ENCODE peak calls at places on chromosomes 11 and 22, in ten cellular contexts. One of them, this sample, is unnamed.

GRCh38 chr11:35614949-35615569 is 3.2 kb upstream of the FJX1 start:
- DNase-seq in fibroblast of villous mesenchyme: no peak
- DNase-seq in A549: no peak
- DNase-seq in AG09309: no peak
- DNase-seq in coronary artery: no peak
- DNase-seq in choroid plexus epithelial cell: no peak
- DNase-seq in heart left ventricle: no peak
- DNase-seq in lung: no peak
- DNase-seq in GM06990: no peak
- DNase-seq in left ventricle myocardium inferior: no peak
- DNase-seq in this sample: no peak

GRCh38 chr22:29268511-29269229 is 602 bp downstream of the EWSR1 start:
- DNase-seq in lung: peak
- DNase-seq in choroid plexus epithelial cell: peak
- DNase-seq in left ventricle myocardium inferior: peak
- DNase-seq in A549: no peak
- DNase-seq in AG09309: no peak
- DNase-seq in GM06990: peak
- DNase-seq in fibroblast of villous mesenchyme: peak
- DNase-seq in coronary artery: no peak
- DNase-seq in heart left ventricle: peak
- DNase-seq in this sample: no peak

GRCh38 chr11:8068605-8069221 is 12.3 kb upstream of the TUB start:
- DNase-seq in lung: no peak
- DNase-seq in choroid plexus epithelial cell: peak
- DNase-seq in fibroblast of villous mesenchyme: peak
- DNase-seq in A549: peak
- DNase-seq in coronary artery: peak
- DNase-seq in GM06990: no peak
- DNase-seq in left ventricle myocardium inferior: peak
- DNase-seq in AG09309: no peak
- DNase-seq in heart left ventricle: peak
- DNase-seq in this sample: peak

GRCh38 chr11:78061088-78061920 is 2.4 kb upstream of the THRSP start:
- DNase-seq in left ventricle myocardium inferior: peak
- DNase-seq in GM06990: no peak
- DNase-seq in heart left ventricle: peak
- DNase-seq in AG09309: no peak
- DNase-seq in coronary artery: no peak
- DNase-seq in lung: no peak
- DNase-seq in A549: no peak
- DNase-seq in choroid plexus epithelial cell: no peak
- DNase-seq in fibroblast of villous mesenchyme: no peak
- DNase-seq in this sample: no peak

GRCh38 chr22:22738959-22739585 is 94.7 kb downstream of the GGTLC2 start:
- DNase-seq in coronary artery: no peak
- DNase-seq in lung: no peak
- DNase-seq in A549: no peak
- DNase-seq in choroid plexus epithelial cell: no peak
- DNase-seq in left ventricle myocardium inferior: no peak
- DNase-seq in fibroblast of villous mesenchyme: no peak
- DNase-seq in GM06990: no peak
- DNase-seq in AG09309: no peak
- DNase-seq in heart left ventricle: no peak
- DNase-seq in this sample: no peak

GRCh38 chr11:71153005-71153395 is 99.4 kb downstream of the SHANK2 start:
- DNase-seq in choroid plexus epithelial cell: peak
- DNase-seq in heart left ventricle: no peak
- DNase-seq in left ventricle myocardium inferior: no peak
- DNase-seq in AG09309: no peak
- DNase-seq in coronary artery: peak
- DNase-seq in A549: peak
- DNase-seq in GM06990: no peak
- DNase-seq in lung: no peak
- DNase-seq in fibroblast of villous mesenchyme: peak
- DNase-seq in this sample: no peak

GRCh38 chr11:7564803-7565202 is 51.0 kb downstream of the PPFIBP2 start:
- DNase-seq in choroid plexus epithelial cell: no peak
- DNase-seq in lung: no peak
- DNase-seq in left ventricle myocardium inferior: no peak
- DNase-seq in AG09309: no peak
- DNase-seq in GM06990: no peak
- DNase-seq in A549: no peak
- DNase-seq in heart left ventricle: no peak
- DNase-seq in coronary artery: no peak
- DNase-seq in fibroblast of villous mesenchyme: no peak
- DNase-seq in this sample: no peak

GRCh38 chr22:29717789-29718188 is 2.0 kb upstream of the CABP7 start:
- DNase-seq in left ventricle myocardium inferior: no peak
- DNase-seq in A549: no peak
- DNase-seq in choroid plexus epithelial cell: no peak
- DNase-seq in fibroblast of villous mesenchyme: no peak
- DNase-seq in heart left ventricle: no peak
- DNase-seq in lung: no peak
- DNase-seq in coronary artery: no peak
- DNase-seq in AG09309: no peak
- DNase-seq in GM06990: no peak
- DNase-seq in this sample: no peak

GRCh38 chr22:23216331-23217170 is 36.2 kb downstream of the BCR start:
- DNase-seq in AG09309: no peak
- DNase-seq in choroid plexus epithelial cell: no peak
- DNase-seq in lung: no peak
- DNase-seq in A549: no peak
- DNase-seq in coronary artery: no peak
- DNase-seq in fibroblast of villous mesenchyme: no peak
- DNase-seq in GM06990: no peak
- DNase-seq in heart left ventricle: no peak
- DNase-seq in left ventricle myocardium inferior: no peak
- DNase-seq in this sample: no peak

GRCh38 chr11:43948341-43949185 is 6.1 kb downstream of the C11orf96 start:
- DNase-seq in coronary artery: no peak
- DNase-seq in heart left ventricle: no peak
- DNase-seq in left ventricle myocardium inferior: no peak
- DNase-seq in GM06990: no peak
- DNase-seq in fibroblast of villous mesenchyme: no peak
- DNase-seq in AG09309: no peak
- DNase-seq in lung: no peak
- DNase-seq in choroid plexus epithelial cell: no peak
- DNase-seq in A549: no peak
- DNase-seq in this sample: no peak

GRCh38 chr11:120781486-120782120 is 242.3 kb upstream of the TBCEL start:
- DNase-seq in A549: no peak
- DNase-seq in AG09309: no peak
- DNase-seq in GM06990: no peak
- DNase-seq in choroid plexus epithelial cell: no peak
- DNase-seq in heart left ventricle: no peak
- DNase-seq in lung: no peak
- DNase-seq in coronary artery: no peak
- DNase-seq in fibroblast of villous mesenchyme: no peak
- DNase-seq in left ventricle myocardium inferior: no peak
- DNase-seq in this sample: no peak

GRCh38 chr11:122556605-122557004 is 98.9 kb upstream of the UBASH3B start:
- DNase-seq in A549: no peak
- DNase-seq in left ventricle myocardium inferior: no peak
- DNase-seq in choroid plexus epithelial cell: peak
- DNase-seq in fibroblast of villous mesenchyme: no peak
- DNase-seq in coronary artery: no peak
- DNase-seq in heart left ventricle: no peak
- DNase-seq in lung: no peak
- DNase-seq in GM06990: peak
- DNase-seq in AG09309: no peak
- DNase-seq in this sample: no peak

GRCh38 chr11:73728000-73728399 is 32.9 kb downstream of the RAB6A start:
- DNase-seq in lung: no peak
- DNase-seq in left ventricle myocardium inferior: no peak
- DNase-seq in choroid plexus epithelial cell: no peak
- DNase-seq in coronary artery: no peak
- DNase-seq in A549: no peak
- DNase-seq in fibroblast of villous mesenchyme: no peak
- DNase-seq in AG09309: no peak
- DNase-seq in GM06990: no peak
- DNase-seq in heart left ventricle: no peak
- DNase-seq in this sample: no peak

GRCh38 chr11:44777537-44778199 is 50.9 kb downstream of the TSPAN18 start:
- DNase-seq in left ventricle myocardium inferior: no peak
- DNase-seq in A549: no peak
- DNase-seq in heart left ventricle: no peak
- DNase-seq in coronary artery: peak
- DNase-seq in lung: no peak
- DNase-seq in fibroblast of villous mesenchyme: no peak
- DNase-seq in GM06990: no peak
- DNase-seq in AG09309: no peak
- DNase-seq in choroid plexus epithelial cell: no peak
- DNase-seq in this sample: no peak

GRCh38 chr11:111561801-111562325 is 21.3 kb downstream of the LAYN start:
- DNase-seq in GM06990: no peak
- DNase-seq in heart left ventricle: no peak
- DNase-seq in AG09309: no peak
- DNase-seq in fibroblast of villous mesenchyme: peak
- DNase-seq in A549: no peak
- DNase-seq in lung: no peak
- DNase-seq in choroid plexus epithelial cell: peak
- DNase-seq in left ventricle myocardium inferior: no peak
- DNase-seq in coronary artery: no peak
- DNase-seq in this sample: peak

GRCh38 chr22:20524004-20524481 is 16.6 kb downstream of the MED15 start:
- DNase-seq in coronary artery: no peak
- DNase-seq in fibroblast of villous mesenchyme: peak
- DNase-seq in AG09309: no peak
- DNase-seq in heart left ventricle: no peak
- DNase-seq in lung: no peak
- DNase-seq in A549: no peak
- DNase-seq in GM06990: peak
- DNase-seq in left ventricle myocardium inferior: no peak
- DNase-seq in choroid plexus epithelial cell: no peak
- DNase-seq in this sample: no peak

GRCh38 chr22:42930810-42931420 is 73.8 kb upstream of the ARFGAP3 start:
- DNase-seq in fibroblast of villous mesenchyme: no peak
- DNase-seq in lung: no peak
- DNase-seq in GM06990: peak
- DNase-seq in choroid plexus epithelial cell: no peak
- DNase-seq in AG09309: no peak
- DNase-seq in left ventricle myocardium inferior: peak
- DNase-seq in A549: no peak
- DNase-seq in coronary artery: no peak
- DNase-seq in heart left ventricle: peak
- DNase-seq in this sample: no peak
- H3K4me3 ChIP-seq in fibroblast of villous mesenchyme: no peak
- H3K4me3 ChIP-seq in lung: no peak
- H3K4me3 ChIP-seq in GM06990: peak
- H3K4me3 ChIP-seq in choroid plexus epithelial cell: no peak
- H3K4me3 ChIP-seq in AG09309: no peak
- H3K4me3 ChIP-seq in left ventricle myocardium inferior: peak
- H3K4me3 ChIP-seq in A549: no peak
- H3K4me3 ChIP-seq in coronary artery: peak
- H3K4me3 ChIP-seq in heart left ventricle: no peak
- H3K4me3 ChIP-seq in this sample: no peak

DNA sequence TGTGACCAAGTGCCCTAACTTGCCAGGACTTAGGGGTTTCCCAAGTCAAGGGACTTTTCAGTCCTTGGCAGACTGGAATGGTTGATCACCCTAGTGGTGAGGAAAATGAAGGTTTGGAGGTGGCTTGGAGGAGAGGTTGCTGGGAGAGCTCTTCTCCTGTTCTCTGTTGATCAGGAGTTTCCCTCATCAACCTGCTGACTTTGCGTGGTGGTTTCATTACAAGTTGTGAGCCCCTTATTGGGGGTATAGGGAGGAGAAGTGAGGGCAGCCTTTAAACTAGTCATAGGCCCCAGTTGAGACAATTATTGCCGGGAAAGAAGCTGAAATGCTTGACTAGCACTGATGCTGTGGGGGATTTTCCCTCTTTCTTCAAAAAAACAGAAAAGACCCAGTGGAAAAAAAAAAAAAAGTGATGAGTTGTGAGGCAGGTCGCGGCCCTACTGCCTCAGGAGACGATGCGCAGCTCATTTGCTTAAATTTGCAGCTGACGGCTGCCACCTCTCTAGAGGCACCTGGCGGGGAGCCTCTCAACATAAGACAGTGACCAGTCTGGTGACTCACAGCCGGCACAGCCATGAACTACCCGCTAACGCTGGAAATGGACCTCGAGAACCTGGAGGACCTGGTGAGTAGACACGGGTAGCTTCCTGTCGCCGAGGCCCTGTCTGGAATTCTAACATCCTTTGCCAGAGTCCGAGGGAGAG is at the start of gene CXCR5:
- DNase-seq in GM06990: peak
- DNase-seq in AG09309: no peak
- DNase-seq in A549: no peak
- DNase-seq in heart left ventricle: no peak
- DNase-seq in left ventricle myocardium inferior: no peak
- DNase-seq in fibroblast of villous mesenchyme: no peak
- DNase-seq in coronary artery: no peak
- DNase-seq in choroid plexus epithelial cell: peak
- DNase-seq in lung: no peak
- DNase-seq in this sample: no peak
- TF ChIP-seq CTCF in GM06990: peak
- TF ChIP-seq CTCF in AG09309: no peak
- TF ChIP-seq CTCF in A549: no peak
- TF ChIP-seq CTCF in heart left ventricle: no peak
- TF ChIP-seq CTCF in left ventricle myocardium inferior: no peak
- TF ChIP-seq CTCF in fibroblast of villous mesenchyme: no peak
- TF ChIP-seq CTCF in coronary artery: no peak
- TF ChIP-seq CTCF in choroid plexus epithelial cell: peak
- TF ChIP-seq CTCF in lung: no peak
- TF ChIP-seq CTCF in this sample: no peak

DNA sequence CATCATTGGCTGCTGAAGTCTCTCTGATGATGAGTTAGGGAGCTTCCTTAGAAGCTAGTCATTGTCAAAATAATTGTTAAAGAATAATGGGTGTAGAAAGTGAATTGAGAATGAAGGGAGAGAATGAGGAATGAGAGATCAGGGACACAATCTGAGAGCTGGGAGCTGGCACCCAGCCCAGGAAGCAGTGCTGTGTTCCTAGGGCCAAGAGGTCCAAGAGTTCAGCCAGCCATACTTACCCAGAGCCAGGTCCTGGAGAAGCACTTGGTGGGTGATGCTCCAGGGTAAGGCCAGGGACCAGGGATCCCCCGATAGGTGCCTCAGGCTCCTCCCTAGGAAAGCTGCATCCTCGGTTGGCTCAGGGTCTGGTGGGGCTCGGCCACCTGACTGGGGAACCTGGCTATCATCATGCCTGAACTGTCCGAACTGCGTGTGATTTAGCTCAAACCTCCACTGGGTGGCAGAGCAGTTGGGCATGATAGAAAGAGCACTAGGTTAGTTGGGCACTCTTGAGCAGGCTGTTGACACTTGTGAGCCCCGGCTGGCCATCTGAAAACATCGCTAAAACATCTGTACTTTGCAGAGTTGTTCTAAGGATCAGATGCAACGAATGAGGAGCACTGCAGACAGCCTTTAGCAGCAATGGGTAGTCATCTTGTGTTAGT is 123.9 kb upstream of the NCAM1 start:
- DNase-seq in GM06990: no peak
- DNase-seq in lung: no peak
- DNase-seq in coronary artery: no peak
- DNase-seq in fibroblast of villous mesenchyme: peak
- DNase-seq in A549: no peak
- DNase-seq in left ventricle myocardium inferior: no peak
- DNase-seq in choroid plexus epithelial cell: peak
- DNase-seq in heart left ventricle: peak
- DNase-seq in AG09309: no peak
- DNase-seq in this sample: no peak
- H3K4me3 ChIP-seq in GM06990: no peak
- H3K4me3 ChIP-seq in lung: no peak
- H3K4me3 ChIP-seq in coronary artery: no peak
- H3K4me3 ChIP-seq in fibroblast of villous mesenchyme: no peak
- H3K4me3 ChIP-seq in A549: no peak
- H3K4me3 ChIP-seq in left ventricle myocardium inferior: no peak
- H3K4me3 ChIP-seq in choroid plexus epithelial cell: no peak
- H3K4me3 ChIP-seq in heart left ventricle: no peak
- H3K4me3 ChIP-seq in AG09309: no peak
- H3K4me3 ChIP-seq in this sample: no peak

GRCh38 chr22:35458547-35459422 is 58.8 kb downstream of the MCM5 start:
- DNase-seq in coronary artery: no peak
- DNase-seq in choroid plexus epithelial cell: no peak
- DNase-seq in left ventricle myocardium inferior: no peak
- DNase-seq in GM06990: no peak
- DNase-seq in A549: no peak
- DNase-seq in heart left ventricle: no peak
- DNase-seq in fibroblast of villous mesenchyme: no peak
- DNase-seq in lung: no peak
- DNase-seq in AG09309: no peak
- DNase-seq in this sample: no peak
- TF ChIP-seq CTCF in coronary artery: no peak
- TF ChIP-seq CTCF in choroid plexus epithelial cell: no peak
- TF ChIP-seq CTCF in left ventricle myocardium inferior: no peak
- TF ChIP-seq CTCF in GM06990: no peak
- TF ChIP-seq CTCF in A549: no peak
- TF ChIP-seq CTCF in heart left ventricle: no peak
- TF ChIP-seq CTCF in fibroblast of villous mesenchyme: no peak
- TF ChIP-seq CTCF in lung: no peak
- TF ChIP-seq CTCF in AG09309: no peak
- TF ChIP-seq CTCF in this sample: no peak

This sample was measured in AG04449.